ENCODE peak calls at places on chromosomes 3 and 15, in five cellular contexts. One of them, this sample, is unnamed.

GRCh38 chr3:42182555-42182954 is 83.4 kb downstream of the CCK start:
- DNase-seq in H7: no peak
- DNase-seq in GM23248: peak; percentile 57
- DNase-seq in skeletal muscle cell: no peak
- DNase-seq in foreskin fibroblast: no peak
- DNase-seq in this sample: peak; percentile 67

GRCh38 chr3:160667452-160667851 is 9.5 kb upstream of the ARL14 start:
- DNase-seq in foreskin fibroblast: peak; percentile 84
- DNase-seq in GM23248: peak; percentile 55
- DNase-seq in H7: no peak
- DNase-seq in skeletal muscle cell: no peak
- DNase-seq in this sample: no peak

GRCh38 chr15:55907797-55908196 is 85.6 kb downstream of the NEDD4 start:
- DNase-seq in skeletal muscle cell: peak; percentile 92
- DNase-seq in H7: no peak
- DNase-seq in foreskin fibroblast: peak; percentile 97
- DNase-seq in GM23248: peak; percentile 99
- DNase-seq in this sample: peak; percentile 98

GRCh38 chr3:42443292-42443691 is 32.9 kb upstream of the LYZL4 start:
- DNase-seq in GM23248: no peak
- DNase-seq in foreskin fibroblast: no peak
- DNase-seq in skeletal muscle cell: no peak
- DNase-seq in H7: no peak
- DNase-seq in this sample: no peak

GRCh38 chr3:1326546-1326945 is 233.7 kb downstream of the CNTN6 start:
- DNase-seq in GM23248: no peak
- DNase-seq in skeletal muscle cell: no peak
- DNase-seq in foreskin fibroblast: no peak
- DNase-seq in H7: no peak
- DNase-seq in this sample: no peak

GRCh38 chr3:197847866-197848401 is 56.9 kb downstream of the LRCH3 start:
- DNase-seq in skeletal muscle cell: no peak
- DNase-seq in H7: no peak
- DNase-seq in GM23248: peak; percentile 49
- DNase-seq in foreskin fibroblast: peak; percentile 47
- DNase-seq in this sample: peak; percentile 25

GRCh38 chr15:70882361-70882760 is 9.9 kb downstream of the THAP10 start:
- DNase-seq in H7: no peak
- DNase-seq in GM23248: peak; percentile 5
- DNase-seq in foreskin fibroblast: no peak
- DNase-seq in skeletal muscle cell: no peak
- DNase-seq in this sample: no peak

GRCh38 chr15:48555244-48555804 is 90.2 kb downstream of the FBN1 start:
- DNase-seq in H7: no peak
- DNase-seq in skeletal muscle cell: peak; percentile 58
- DNase-seq in foreskin fibroblast: peak; percentile 96
- DNase-seq in GM23248: peak; percentile 97
- DNase-seq in this sample: peak; percentile 90

GRCh38 chr3:85560088-85560790 is 601.5 kb downstream of the CADM2 start:
- DNase-seq in skeletal muscle cell: peak; percentile 5
- DNase-seq in GM23248: peak; percentile 7
- DNase-seq in H7: no peak
- DNase-seq in foreskin fibroblast: no peak
- DNase-seq in this sample: no peak

GRCh38 chr3:4656059-4656458 is 162.9 kb downstream of the ITPR1 start:
- DNase-seq in GM23248: peak; percentile 89
- DNase-seq in foreskin fibroblast: peak; percentile 83
- DNase-seq in H7: peak; percentile 51
- DNase-seq in skeletal muscle cell: peak; percentile 41
- DNase-seq in this sample: peak; percentile 69

GRCh38 chr3:116517308-116517707 is 72.0 kb upstream of the LSAMP start:
- DNase-seq in foreskin fibroblast: peak; percentile 23
- DNase-seq in GM23248: peak; percentile 33
- DNase-seq in H7: peak; percentile 23
- DNase-seq in skeletal muscle cell: no peak
- DNase-seq in this sample: peak; percentile 1

GRCh38 chr3:31724681-31725080 is 192.0 kb downstream of the STT3B start:
- DNase-seq in GM23248: peak; percentile 43
- DNase-seq in H7: peak; percentile 33
- DNase-seq in skeletal muscle cell: no peak
- DNase-seq in foreskin fibroblast: peak; percentile 30
- DNase-seq in this sample: peak; percentile 5

GRCh38 chr3:11185564-11186317 is 31.4 kb downstream of the HRH1 start:
- DNase-seq in GM23248: peak; percentile 97
- DNase-seq in skeletal muscle cell: peak; percentile 63
- DNase-seq in foreskin fibroblast: peak; percentile 86
- DNase-seq in H7: no peak
- DNase-seq in this sample: peak; percentile 99

GRCh38 chr3:144107923-144108322 is 136.3 kb downstream of the DIPK2A start:
- DNase-seq in skeletal muscle cell: no peak
- DNase-seq in foreskin fibroblast: no peak
- DNase-seq in GM23248: no peak
- DNase-seq in H7: no peak
- DNase-seq in this sample: no peak

GRCh38 chr15:68979036-68979435 is 35.5 kb upstream of the NOX5 start:
- DNase-seq in H7: no peak
- DNase-seq in GM23248: no peak
- DNase-seq in skeletal muscle cell: no peak
- DNase-seq in foreskin fibroblast: no peak
- DNase-seq in this sample: no peak

GRCh38 chr15:28885630-28886430 is at the start of gene APBA2:
- DNase-seq in H7: peak; percentile 88
- DNase-seq in skeletal muscle cell: no peak
- DNase-seq in foreskin fibroblast: peak; percentile 80
- DNase-seq in GM23248: peak; percentile 52
- DNase-seq in this sample: peak; percentile 9

GRCh38 chr3:128178782-128179473 is 25.6 kb downstream of the EEFSEC start:
- DNase-seq in H7: no peak
- DNase-seq in GM23248: no peak
- DNase-seq in skeletal muscle cell: no peak
- DNase-seq in foreskin fibroblast: no peak
- DNase-seq in this sample: no peak

GRCh38 chr15:87121357-87121756 is 1041.7 kb downstream of the AGBL1 start:
- DNase-seq in H7: no peak
- DNase-seq in GM23248: no peak
- DNase-seq in foreskin fibroblast: no peak
- DNase-seq in skeletal muscle cell: no peak
- DNase-seq in this sample: peak; percentile 3

GRCh38 chr3:68728343-68728742 is 204.0 kb downstream of the TAFA4 start:
- DNase-seq in GM23248: no peak
- DNase-seq in foreskin fibroblast: no peak
- DNase-seq in skeletal muscle cell: no peak
- DNase-seq in H7: no peak
- DNase-seq in this sample: no peak

GRCh38 chr3:53350652-53351051 is 3.3 kb upstream of the DCP1A start:
- DNase-seq in GM23248: peak; percentile 54
- DNase-seq in H7: peak; percentile 54
- DNase-seq in foreskin fibroblast: peak; percentile 69
- DNase-seq in skeletal muscle cell: no peak
- DNase-seq in this sample: no peak

GRCh38 chr3:197021231-197021630 is 8.4 kb downstream of the MELTF start:
- DNase-seq in skeletal muscle cell: no peak
- DNase-seq in H7: peak; percentile 82
- DNase-seq in foreskin fibroblast: no peak
- DNase-seq in GM23248: no peak
- DNase-seq in this sample: no peak

GRCh38 chr3:119302697-119303630 is 8.8 kb downstream of the ARHGAP31 start:
- DNase-seq in H7: no peak
- DNase-seq in foreskin fibroblast: no peak
- DNase-seq in skeletal muscle cell: no peak
- DNase-seq in GM23248: no peak
- DNase-seq in this sample: peak; percentile 28

GRCh38 chr3:118713502-118714207 is 321.0 kb downstream of the IGSF11 start:
- DNase-seq in skeletal muscle cell: no peak
- DNase-seq in GM23248: no peak
- DNase-seq in H7: no peak
- DNase-seq in foreskin fibroblast: no peak
- DNase-seq in this sample: no peak

GRCh38 chr3:37703633-37704032 is 158.0 kb upstream of the CTDSPL start:
- DNase-seq in GM23248: peak; percentile 11
- DNase-seq in H7: no peak
- DNase-seq in foreskin fibroblast: peak; percentile 28
- DNase-seq in skeletal muscle cell: peak; percentile 33
- DNase-seq in this sample: peak; percentile 9

GRCh38 chr3:194275721-194276120 is 75.4 kb downstream of the CPN2 start:
- DNase-seq in foreskin fibroblast: no peak
- DNase-seq in H7: peak; percentile 69
- DNase-seq in skeletal muscle cell: no peak
- DNase-seq in GM23248: peak; percentile 39
- DNase-seq in this sample: no peak

GRCh38 chr15:45919806-45920205 is 285.0 kb downstream of the SQOR start:
- DNase-seq in skeletal muscle cell: peak; percentile 2
- DNase-seq in foreskin fibroblast: peak; percentile 65
- DNase-seq in GM23248: peak; percentile 1
- DNase-seq in H7: no peak
- DNase-seq in this sample: peak; percentile 74

GRCh38 chr3:195662-196061 is 901 bp upstream of the CHL1 start:
- DNase-seq in foreskin fibroblast: no peak
- DNase-seq in H7: peak; percentile 43
- DNase-seq in skeletal muscle cell: no peak
- DNase-seq in GM23248: no peak
- DNase-seq in this sample: no peak
- H3K4me3 ChIP-seq in foreskin fibroblast: no peak overlapping the region
- H3K4me3 ChIP-seq in H7: no peak overlapping the region
- H3K4me3 ChIP-seq in skeletal muscle cell: no peak overlapping the region
- H3K4me3 ChIP-seq in GM23248: no peak overlapping the region
- H3K4me3 ChIP-seq in this sample: no peak overlapping the region

GRCh38 chr3:47282424-47283192 is at the start of the genes KIF9 and KLHL18:
- DNase-seq in H7: peak; percentile 93
- DNase-seq in GM23248: peak; percentile 99
- DNase-seq in skeletal muscle cell: peak; percentile 72
- DNase-seq in foreskin fibroblast: peak; percentile 97
- DNase-seq in this sample: peak; percentile 95

GRCh38 chr3:47283596-47284364 is 1.0 kb downstream of the KLHL18 start:
- DNase-seq in H7: peak; percentile 70
- DNase-seq in skeletal muscle cell: no peak
- DNase-seq in foreskin fibroblast: peak; percentile 48
- DNase-seq in GM23248: peak; percentile 63
- DNase-seq in this sample: peak; percentile 18

GRCh38 chr3:47280519-47280918 is 2.1 kb downstream of the KIF9 start:
- DNase-seq in foreskin fibroblast: no peak
- DNase-seq in H7: no peak
- DNase-seq in skeletal muscle cell: no peak
- DNase-seq in GM23248: no peak
- DNase-seq in this sample: no peak

DNA sequence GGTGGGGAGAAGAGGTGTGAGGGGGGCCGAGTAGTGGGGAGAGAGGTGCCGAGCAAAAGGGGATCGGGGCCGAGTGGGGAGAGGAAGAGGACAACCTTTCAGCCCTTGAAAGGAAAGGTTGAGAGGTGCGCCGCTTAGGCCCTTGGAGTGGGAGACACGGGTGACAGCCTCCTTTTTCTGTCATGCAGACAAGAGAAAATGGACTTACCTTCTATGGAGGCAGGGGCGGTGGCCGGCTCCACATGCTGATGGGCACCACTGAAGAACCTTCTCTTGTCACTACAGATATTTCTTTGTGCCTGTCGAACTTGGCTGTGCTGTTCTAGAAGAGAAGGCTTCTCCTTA is 421 bp downstream of the KLHL18 start:
- DNase-seq in H7: no peak
- DNase-seq in foreskin fibroblast: peak; percentile 35
- DNase-seq in skeletal muscle cell: no peak
- DNase-seq in GM23248: peak; percentile 43
- DNase-seq in this sample: no peak
- H3K4me3 ChIP-seq in H7: peak overlapping the region; percentile 84
- H3K4me3 ChIP-seq in foreskin fibroblast: peak overlapping the region; percentile 96
- H3K4me3 ChIP-seq in skeletal muscle cell: peak overlapping the region; percentile 87
- H3K4me3 ChIP-seq in GM23248: peak overlapping the region; percentile 88
- H3K4me3 ChIP-seq in this sample: peak overlapping the region; percentile 94

DNA sequence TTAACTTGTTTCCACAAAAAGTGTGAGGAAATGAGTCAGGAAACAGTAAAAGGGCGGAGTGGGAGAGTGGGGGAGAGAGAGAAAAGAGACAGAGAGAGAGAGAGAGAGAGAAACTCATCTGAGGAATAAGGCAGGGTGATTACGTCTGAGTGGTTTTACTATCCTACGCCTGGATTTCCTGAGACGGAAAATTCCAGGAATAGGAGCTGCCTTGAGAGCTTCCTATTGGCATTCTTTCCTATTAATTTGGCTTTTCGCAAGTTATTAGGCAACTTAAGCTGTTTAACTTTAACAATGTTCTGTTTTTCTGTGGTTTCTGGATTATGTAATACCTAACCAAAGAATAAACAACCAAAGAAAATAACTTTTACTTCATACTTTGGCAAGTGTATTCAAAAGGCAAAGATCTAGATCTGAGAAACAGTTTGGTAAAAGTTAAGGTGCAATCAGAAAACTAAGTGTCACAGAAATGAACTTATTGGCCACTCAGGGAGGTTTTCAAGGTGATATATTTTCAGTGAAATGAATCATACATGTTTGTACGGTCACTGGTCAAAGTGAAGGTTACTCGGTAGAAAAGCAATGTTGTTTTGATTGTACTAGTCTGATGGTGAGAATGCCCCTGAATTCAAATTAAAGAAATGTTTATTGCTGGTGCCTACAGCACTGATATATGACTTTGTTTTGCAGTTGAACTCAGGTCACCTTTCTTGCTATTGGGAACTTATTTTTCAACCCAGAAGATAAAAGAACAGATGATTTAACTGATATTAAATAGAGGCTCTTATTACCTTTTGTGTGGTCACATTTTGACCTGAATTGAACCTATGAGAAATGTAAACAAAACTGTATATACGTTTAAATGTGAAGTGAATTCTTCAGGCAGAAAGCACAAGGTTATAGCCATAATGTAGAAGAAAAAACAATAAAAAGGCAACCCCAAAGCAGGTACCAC is 39.9 kb upstream of the TNFSF10 start:
- DNase-seq in GM23248: peak; percentile 85
- DNase-seq in foreskin fibroblast: peak; percentile 53
- DNase-seq in H7: no peak
- DNase-seq in skeletal muscle cell: peak; percentile 83
- DNase-seq in this sample: peak; percentile 97
- H3K4me3 ChIP-seq in GM23248: peak overlapping the region; percentile 62
- H3K4me3 ChIP-seq in foreskin fibroblast: peak overlapping the region; percentile 13
- H3K4me3 ChIP-seq in H7: no peak overlapping the region
- H3K4me3 ChIP-seq in skeletal muscle cell: no peak overlapping the region
- H3K4me3 ChIP-seq in this sample: peak overlapping the region; percentile 4

DNA sequence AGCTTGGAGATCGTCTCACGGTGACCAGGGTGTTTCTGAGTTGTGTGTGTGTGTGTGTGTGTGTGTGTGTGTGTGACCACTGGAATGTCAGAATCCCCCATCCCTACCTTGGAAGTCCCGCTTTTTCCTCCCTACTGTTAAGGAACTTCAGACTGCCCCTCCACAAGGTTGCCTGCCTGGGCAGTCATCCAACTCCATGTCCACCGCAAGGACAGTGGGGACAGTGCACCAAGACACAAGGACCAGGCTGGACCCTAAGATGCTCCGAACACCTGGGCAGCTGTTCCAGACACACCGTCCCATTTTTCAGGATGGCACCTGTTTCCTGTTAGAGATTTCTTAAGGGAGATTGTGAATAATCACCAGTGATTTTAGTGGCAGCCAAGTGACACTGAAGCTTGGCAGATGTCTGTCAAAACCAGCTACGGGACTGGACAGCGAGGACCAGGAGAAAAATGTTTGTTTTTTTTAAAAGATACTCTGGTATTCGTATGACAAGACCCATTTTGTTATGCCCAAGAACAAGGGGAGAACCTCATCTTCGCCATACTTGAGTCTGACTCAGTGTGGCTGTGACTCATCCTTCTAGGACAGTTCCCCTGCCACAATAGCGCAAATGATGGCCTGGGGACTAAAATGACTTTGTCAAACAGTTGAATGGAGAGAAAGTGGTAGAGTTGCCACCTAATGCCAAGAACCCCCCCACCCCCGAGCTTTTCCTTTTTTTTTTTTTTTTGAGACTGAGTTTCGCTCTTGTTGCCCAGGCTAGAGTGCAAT is 15.5 kb downstream of the PAQR9 start:
- DNase-seq in H7: no peak
- DNase-seq in foreskin fibroblast: peak; percentile 21
- DNase-seq in GM23248: peak; percentile 67
- DNase-seq in skeletal muscle cell: no peak
- DNase-seq in this sample: no peak
- H3K4me3 ChIP-seq in H7: no peak overlapping the region
- H3K4me3 ChIP-seq in foreskin fibroblast: no peak overlapping the region
- H3K4me3 ChIP-seq in GM23248: no peak overlapping the region
- H3K4me3 ChIP-seq in skeletal muscle cell: no peak overlapping the region
- H3K4me3 ChIP-seq in this sample: no peak overlapping the region

This sample was measured in AG10803.